ENCODE peak calls at places on chromosomes 16 and 17, in four cellular contexts. K, S, M and B are unnamed samples.
A peak's percentile ranks its signal among the peaks of the same experiment; 100 is the strongest.

GRCh38 chr16:621526-622105 is 9.2 kb upstream of the WFIKKN1 start:
- DNase-seq in M (no peak), S (no peak), K (no peak), B (no peak)

GRCh38 chr17:32894245-32894644 is 17.3 kb upstream of the MYO1D start:
- DNase-seq in M (no peak), K (no peak), S (no peak), B (no peak)

GRCh38 chr17:79808763-79809529 is 12.1 kb upstream of the CBX8 start:
- DNase-seq in K (no peak), S (no peak), M (no peak), B (no peak)

GRCh38 chr17:69760562-69760961 is 314.5 kb upstream of the KCNJ16 start:
- DNase-seq in K (no peak), S (no peak), M (no peak), B (no peak)

GRCh38 chr16:84041421-84041820 is 1.2 kb downstream of the SLC38A8 start:
- DNase-seq in M (no peak), S (no peak), K (no peak), B (no peak)

GRCh38 chr17:61450641-61451537 is 1.3 kb upstream of the TBX4 start:
- DNase-seq in S (peak; percentile 34), M (no peak), K (no peak), B (peak; percentile 46)

GRCh38 chr17:62800580-62800979 is 7.5 kb downstream of the MARCHF10 start:
- DNase-seq in K (no peak), S (no peak), M (peak; percentile 27), B (no peak)

GRCh38 chr17:19508327-19508867 is 25.3 kb upstream of the SLC47A1 start:
- DNase-seq in S (no peak), M (peak; percentile 74), K (no peak), B (no peak)

GRCh38 chr17:7281953-7282751 is 634 bp downstream of the SLC2A4 start:
- DNase-seq in M (no peak), K (no peak), S (no peak), B (no peak)

GRCh38 chr17:74520790-74521480 is 10.3 kb downstream of the CD300LB start:
- DNase-seq in M (no peak), S (peak; percentile 75), K (no peak), B (peak; percentile 73)

GRCh38 chr17:57288034-57288752 is 31.9 kb downstream of the MSI2 start:
- DNase-seq in K (no peak), M (no peak), S (no peak), B (no peak)

GRCh38 chr17:65609749-65610148 is 48.3 kb upstream of the AXIN2 start:
- DNase-seq in M (no peak), S (no peak), K (no peak), B (no peak)

GRCh38 chr17:64213995-64214507 is 49.0 kb downstream of the TEX2 start:
- DNase-seq in K (no peak), S (no peak), M (no peak), B (no peak)

GRCh38 chr17:73482674-73483293 is 161.5 kb downstream of the SDK2 start:
- DNase-seq in K (no peak), M (no peak), S (no peak), B (no peak)

GRCh38 chr16:4450921-4451619 is 23.4 kb downstream of the NMRAL1 start:
- DNase-seq in S (no peak), K (no peak), M (no peak), B (no peak)

GRCh38 chr17:17252149-17252810 is 15.3 kb upstream of the FLCN start:
- DNase-seq in K (no peak), S (no peak), M (peak; percentile 30), B (no peak)

GRCh38 chr17:35073183-35073790 is 9.8 kb upstream of the RFFL start:
- DNase-seq in M (no peak), S (no peak), K (no peak), B (no peak)

GRCh38 chr16:87552772-87553171 is 49.5 kb upstream of the JPH3 start:
- DNase-seq in K (no peak), S (no peak), M (no peak), B (no peak)

GRCh38 chr16:12461201-12461600 is 342.5 kb downstream of the CPPED1 start:
- DNase-seq in S (no peak), M (no peak), K (no peak), B (no peak)

GRCh38 chr17:57365420-57365819 is 109.1 kb downstream of the MSI2 start:
- DNase-seq in S (no peak), M (peak; percentile 31), K (no peak), B (no peak)

GRCh38 chr16:84643180-84643583 is 5.1 kb upstream of the KLHL36 start:
- DNase-seq in M (peak; percentile 89), S (no peak), K (no peak), B (peak; percentile 93)

DNA sequence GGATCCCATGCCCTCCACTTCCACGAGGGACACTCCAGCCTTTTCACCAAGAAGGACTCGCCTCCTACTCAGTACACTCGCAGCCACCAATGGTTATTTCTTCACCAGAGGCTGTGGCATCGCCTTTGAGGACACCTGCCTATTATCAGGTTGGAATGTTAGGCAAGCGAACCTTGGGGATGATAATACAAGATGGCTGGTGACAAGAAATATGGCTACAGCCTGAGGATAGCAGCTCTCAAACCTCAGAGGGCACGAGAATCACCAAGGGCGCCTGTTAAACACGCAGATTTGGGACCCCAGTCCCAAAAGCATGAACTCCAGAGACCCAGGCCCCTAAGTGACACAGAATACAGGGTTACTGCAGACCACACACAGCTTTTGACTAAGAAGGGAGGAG is 58.1 kb downstream of the CYTH1 start:
- DNase-seq in K (no peak), S (no peak), M (no peak), B (no peak)
- H3K4me3 ChIP-seq in K (no peak overlapping the region), S (peak overlapping the region; percentile 32), M (no peak overlapping the region), B (no peak overlapping the region)

GRCh38 chr17:42744806-42745617 is at the start of gene EZH1:
- DNase-seq in K (peak; percentile 23), S (peak; percentile 95), M (peak; percentile 93), B (peak; percentile 92)
- TF ChIP-seq CTCF in K (no peak), S (no peak), M (no peak), B (no peak)

GRCh38 chr16:69199382-69199781 is 12.4 kb downstream of the SNTB2 start:
- DNase-seq in K (no peak), M (no peak), S (peak; percentile 77), B (no peak)

GRCh38 chr16:69201291-69201690 is 14.3 kb downstream of the SNTB2 start:
- DNase-seq in K (no peak), S (no peak), M (no peak), B (no peak)

GRCh38 chr16:69197573-69197972 is 10.6 kb downstream of the SNTB2 start:
- DNase-seq in M (no peak), S (no peak), K (no peak), B (no peak)

GRCh38 chr16:69204106-69204655 is 17.2 kb downstream of the SNTB2 start:
- DNase-seq in M (no peak), K (no peak), S (no peak), B (no peak)

DNA sequence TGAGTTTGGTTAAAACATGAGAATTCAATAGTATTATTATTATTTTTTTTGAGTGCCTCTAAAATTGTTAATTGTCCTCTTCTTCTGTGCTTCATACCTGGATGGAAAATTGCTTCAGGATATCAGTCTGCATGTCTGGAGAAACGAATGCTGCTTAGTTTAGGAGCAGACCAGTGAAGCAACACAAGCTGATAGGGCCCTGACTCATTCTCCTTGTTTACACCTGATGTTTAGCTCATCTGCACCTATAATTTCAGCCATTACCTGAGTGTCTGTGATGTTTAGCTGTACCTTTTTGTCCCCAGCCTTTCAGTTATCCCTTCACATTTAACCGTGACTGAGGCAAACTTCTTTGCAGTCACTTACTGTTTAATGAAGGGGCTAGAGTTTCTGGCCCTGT is 14.8 kb downstream of the SNTB2 start:
- DNase-seq in K (no peak), S (no peak), M (no peak), B (no peak)
- H3K27ac ChIP-seq in K (no peak overlapping the region), S (no peak overlapping the region), M (no peak overlapping the region), B (no peak overlapping the region)

DNA sequence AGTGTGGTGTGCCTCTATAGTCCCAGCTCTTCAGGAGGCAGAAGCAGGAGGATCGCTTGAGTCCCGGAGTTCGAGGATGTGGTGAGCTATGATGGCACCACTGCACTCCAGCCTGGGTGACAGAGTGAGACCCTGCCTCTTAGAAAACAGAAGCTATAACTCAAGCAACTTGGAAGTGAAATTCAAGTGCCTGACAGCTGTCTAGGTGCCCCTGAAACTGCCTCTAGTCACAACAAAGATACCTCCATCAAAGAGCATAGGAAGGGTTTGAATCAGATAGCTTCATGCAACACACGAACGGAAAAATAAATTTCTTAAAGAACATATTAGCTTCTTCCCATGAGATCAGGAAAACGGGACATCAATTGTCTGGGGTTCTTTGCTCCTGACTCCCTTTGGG is 860 bp upstream of the PLCG2 start:
- DNase-seq in M (no peak), K (no peak), S (no peak), B (no peak)
- H3K4me3 ChIP-seq in M (no peak overlapping the region), K (no peak overlapping the region), S (no peak overlapping the region), B (no peak overlapping the region)

GRCh38 chr16:70703041-70703834 is 17.4 kb upstream of the MTSS2 start:
- DNase-seq in M (peak; percentile 93), K (no peak), S (no peak), B (peak; percentile 93)
- TF ChIP-seq CTCF in M (peak; percentile 43), K (peak; percentile 14), S (peak; percentile 54), B (no peak)

GRCh38 chr17:81093576-81094223 is 58.7 kb downstream of the BAIAP2 start:
- DNase-seq in K (no peak), M (no peak), S (no peak), B (no peak)
- H3K27ac ChIP-seq in K (peak overlapping the region; percentile 89), M (no peak overlapping the region), S (peak overlapping the region; percentile 88), B (peak overlapping the region; percentile 69)